ENCODE peak calls at places on chromosome 20, in seven cellular contexts. O, J, Q, B, L, I and S are unnamed samples. For H3K4me1, the result is how much of the 10 kb centered on the place peaks cover.

GRCh38 chr20:16490696-16491095 is 82.6 kb downstream of the KIF16B start:
- DNase-seq in O (no peak), J (no peak), Q (no peak), B (no peak), L (no peak), I (no peak), S (no peak)

GRCh38 chr20:59580208-59580980 is 23.9 kb upstream of the PHACTR3 start:
- DNase-seq in O (no peak), J (no peak), Q (no peak), B (no peak), L (no peak), I (no peak), S (no peak)

GRCh38 chr20:963795-964194 is 38.3 kb downstream of the RSPO4 start:
- DNase-seq in O (no peak), J (no peak), Q (no peak), B (no peak), L (no peak), I (no peak), S (no peak)

GRCh38 chr20:43911066-43911465 is 3.6 kb upstream of the TOX2 start:
- DNase-seq in O (no peak), J (peak), Q (no peak), B (peak), L (no peak), I (no peak), S (no peak)

GRCh38 chr20:37081717-37082289 is 14.0 kb downstream of the RBL1 start:
- DNase-seq in O (no peak), J (no peak), Q (no peak), B (no peak), L (no peak), I (no peak), S (no peak)

GRCh38 chr20:4513720-4514119 is 208.0 kb upstream of the PRND start:
- DNase-seq in O (no peak), J (peak), Q (no peak), B (peak), L (no peak), I (no peak), S (no peak)

GRCh38 chr20:18057106-18057993 is at the start of gene OVOL2:
- DNase-seq in O (peak), J (peak), Q (no peak), B (peak), L (no peak), I (peak), S (no peak)

GRCh38 chr20:35135867-35136586 is 11.1 kb downstream of the EDEM2 start:
- DNase-seq in O (no peak), J (no peak), Q (no peak), B (no peak), L (no peak), I (no peak), S (no peak)

GRCh38 chr20:20497242-20497985 is 129.5 kb downstream of the INSM1 start:
- DNase-seq in O (no peak), J (no peak), Q (no peak), B (no peak), L (no peak), I (no peak), S (no peak)

GRCh38 chr20:46214831-46215488 is 93.3 kb downstream of the CDH22 start:
- DNase-seq in O (no peak), J (no peak), Q (no peak), B (peak), L (no peak), I (no peak), S (peak)

GRCh38 chr20:52972190-52972937 is at the start of gene TSHZ2:
- DNase-seq in O (peak), J (peak), Q (peak), B (no peak), L (peak), I (peak), S (no peak)

GRCh38 chr20:58790440-58790839 is 60.3 kb downstream of the GNAS-AS1 start:
- DNase-seq in O (no peak), J (no peak), Q (no peak), B (peak), L (peak), I (no peak), S (no peak)

GRCh38 chr20:62963614-62964397 is 11.3 kb downstream of the SLC17A9 start:
- DNase-seq in O (no peak), J (no peak), Q (no peak), B (no peak), L (no peak), I (no peak), S (no peak)

GRCh38 chr20:40265872-40266533 is 423.0 kb downstream of the MAFB start:
- DNase-seq in O (peak), J (peak), Q (no peak), B (peak), L (peak), I (peak), S (no peak)

GRCh38 chr20:35307666-35308653 is 15.7 kb upstream of the FAM83C start:
- DNase-seq in O (no peak), J (peak), Q (no peak), B (peak), L (no peak), I (peak), S (no peak)

GRCh38 chr20:11553603-11554002 is 364.1 kb upstream of the BTBD3 start:
- DNase-seq in O (no peak), J (peak), Q (no peak), B (peak), L (no peak), I (no peak), S (no peak)

GRCh38 chr20:49775229-49775693 is 37.4 kb upstream of the SLC9A8 start:
- DNase-seq in O (peak), J (peak), Q (peak), B (peak), L (peak), I (no peak), S (no peak)

GRCh38 chr20:8131598-8132014 is 460 bp upstream of the PLCB1 start:
- DNase-seq in O (no peak), J (no peak), Q (no peak), B (peak), L (no peak), I (peak), S (no peak)

GRCh38 chr20:3150908-3151307 is 8.8 kb downstream of the FASTKD5 start:
- DNase-seq in O (no peak), J (no peak), Q (no peak), B (no peak), L (no peak), I (no peak), S (no peak)
- H3K4me1 ChIP-seq in O (under half), J (under half), Q (under half), B (under half), L (under half), I (under half), S (under half)

DNA sequence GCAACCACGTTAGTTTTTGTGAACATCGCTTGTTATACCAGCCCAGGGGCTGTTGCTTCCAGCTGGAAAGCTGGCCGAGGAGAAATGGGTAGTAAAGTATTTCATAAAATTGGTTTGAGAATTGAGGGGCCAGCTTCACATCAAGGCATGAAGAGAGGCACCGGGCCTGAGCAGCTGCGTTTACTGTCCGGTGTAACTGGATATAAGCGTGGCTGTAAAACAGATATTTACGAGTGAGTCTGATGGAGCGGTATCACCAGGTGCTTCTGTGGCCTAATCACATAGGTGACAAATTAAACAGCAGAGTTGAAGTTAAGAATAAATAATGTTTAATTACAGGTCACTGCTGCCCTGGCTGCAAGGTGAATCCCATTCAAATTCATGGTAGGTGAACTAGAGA is 274.9 kb downstream of the BMP7 start:
- DNase-seq in O (no peak), J (no peak), Q (no peak), B (no peak), L (no peak), I (no peak), S (no peak)
- H3K4me1 ChIP-seq in O (under half), J (under half), Q (under half), B (under half), L (under half), I (under half), S (under half)

GRCh38 chr20:19491241-19491640 is 266.8 kb upstream of the RIN2 start:
- DNase-seq in O (no peak), J (no peak), Q (no peak), B (no peak), L (no peak), I (no peak), S (no peak)
- H3K4me1 ChIP-seq in O (under half), J (under half), Q (under half), B (under half), L (under half), I (under half), S (under half)

DNA sequence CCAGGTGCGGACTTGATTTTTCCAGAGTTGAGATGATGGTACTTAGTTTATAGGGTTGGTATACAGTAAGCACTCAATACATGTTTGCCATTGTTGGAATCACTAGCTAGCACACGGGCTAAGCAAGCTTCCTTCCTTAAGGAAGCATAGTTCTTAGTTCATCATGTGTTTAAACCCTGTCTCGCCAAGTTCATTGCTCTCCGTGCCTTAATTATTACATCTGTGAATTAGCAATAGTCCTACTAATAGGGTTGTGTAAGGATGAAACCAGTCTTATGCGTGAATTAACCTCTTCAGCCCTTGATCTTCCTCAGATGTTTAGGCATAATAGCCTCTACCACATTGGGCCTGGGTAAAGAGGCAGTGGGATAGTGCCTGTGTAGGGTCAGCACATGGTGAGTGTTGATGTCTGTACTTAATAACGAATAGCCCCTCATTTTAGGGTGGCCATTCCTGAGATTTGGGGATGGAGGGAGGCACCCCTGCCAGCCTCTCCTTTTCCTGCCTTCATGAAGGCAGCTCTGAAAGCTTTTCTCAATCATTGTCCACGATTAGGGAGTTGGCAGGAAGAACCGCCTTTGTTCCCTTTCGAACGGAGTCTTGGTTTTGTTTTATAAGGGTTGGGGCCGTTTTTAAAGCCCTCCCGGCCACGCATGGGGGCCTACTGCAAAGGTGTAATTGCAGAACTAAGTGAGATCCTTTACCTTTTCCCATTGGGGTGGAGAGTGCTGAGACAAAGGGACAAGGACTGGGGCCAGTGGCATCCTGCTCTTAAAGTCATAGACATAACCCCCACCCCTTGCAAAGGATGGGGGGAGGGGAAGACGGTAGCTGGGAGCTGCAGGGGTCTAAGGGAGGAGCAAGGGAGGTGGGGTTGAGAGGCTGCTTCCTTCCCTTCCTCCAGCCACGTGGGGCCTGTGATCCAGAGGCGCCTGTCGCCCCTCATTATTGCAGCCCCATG is 2.1 kb downstream of the DNMT3B start:
- DNase-seq in O (no peak), J (no peak), Q (no peak), B (no peak), L (no peak), I (no peak), S (no peak)
- H3K4me1 ChIP-seq in O (under half), J (under half), Q (under half), B (under half), L (under half), I (under half), S (under half)

GRCh38 chr20:47782091-47782490 is 3.2 kb downstream of the SULF2 start:
- DNase-seq in O (no peak), J (no peak), Q (no peak), B (no peak), L (no peak), I (no peak), S (no peak)
- H3K4me1 ChIP-seq in O (under half), J (under half), Q (under half), B (under half), L (under half), I (under half), S (under half)

GRCh38 chr20:34022843-34023234 is 29.1 kb downstream of the RALY start:
- DNase-seq in O (no peak), J (no peak), Q (no peak), B (no peak), L (no peak), I (no peak), S (no peak)
- H3K4me1 ChIP-seq in O (under half), J (half or more), Q (under half), B (under half), L (under half), I (under half), S (under half)

DNA sequence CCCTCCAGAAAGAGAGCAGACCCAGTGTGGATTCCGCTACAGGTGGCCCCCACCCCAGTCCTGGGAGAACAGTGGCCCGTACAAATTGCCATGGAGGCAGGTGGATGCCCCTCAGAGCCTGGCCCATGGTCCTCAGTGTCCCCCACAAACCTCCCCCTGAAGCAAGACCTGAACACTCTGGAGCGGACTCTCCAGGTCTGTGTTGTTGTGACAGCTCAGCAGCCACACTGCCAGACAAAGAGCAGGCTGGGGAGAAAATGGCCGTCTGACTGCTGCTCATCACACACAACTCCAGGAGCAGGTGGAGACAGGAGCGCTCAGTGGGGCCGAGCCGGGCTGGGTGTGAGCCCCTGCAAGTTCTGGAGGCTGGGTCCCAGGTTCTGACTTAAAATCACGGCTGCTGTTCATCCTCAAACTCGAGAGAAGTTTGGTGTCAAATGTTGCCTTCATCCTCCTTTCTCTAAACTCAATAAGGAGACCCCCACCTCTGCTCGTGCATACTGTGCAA is 241.8 kb downstream of the CDH4 start:
- DNase-seq in O (no peak), J (no peak), Q (no peak), B (no peak), L (no peak), I (no peak), S (no peak)
- H3K4me1 ChIP-seq in O (under half), J (under half), Q (under half), B (under half), L (under half), I (under half), S (under half)

GRCh38 chr20:5642155-5642981 is 107.8 kb upstream of the SHLD1 start:
- DNase-seq in O (peak), J (peak), Q (no peak), B (no peak), L (no peak), I (peak), S (no peak)

GRCh38 chr20:5638023-5638422 is 112.2 kb upstream of the SHLD1 start:
- DNase-seq in O (no peak), J (no peak), Q (no peak), B (no peak), L (no peak), I (no peak), S (no peak)

GRCh38 chr20:5643936-5644335 is 106.3 kb upstream of the SHLD1 start:
- DNase-seq in O (no peak), J (no peak), Q (no peak), B (peak), L (no peak), I (peak), S (no peak)
- H3K4me1 ChIP-seq in O (under half), J (under half), Q (under half), B (under half), L (under half), I (under half), S (under half)